ENCODE peak calls at places on chromosomes 12 and 14, in four cellular contexts. H is stimulated activated CD4-positive, alpha-beta T cell treated with anti-CD3 and anti-CD28 coated beads, TNF-alpha, amount 100 ng/mL, for 4 hours; X is activated naive CD4-positive, alpha-beta T cell treated with anti-CD3 and anti-CD28 coated beads, Interleukin-2, amount 10 ng/mL, durations not matched to agents 7 days and 5 days; E is A172. U is an unnamed sample.
A peak's percentile ranks its signal among the peaks of the same experiment; 100 is the strongest.

GRCh38 chr14:48140804-48141203 is 465.4 kb upstream of the MDGA2 start:
- DNase-seq in X (no peak), H (no peak), E (no peak), U (no peak)

GRCh38 chr12:52496054-52496453 is 3.0 kb upstream of the KRT6A start:
- DNase-seq in H (no peak), E (peak; percentile 9), X (no peak), U (no peak)

GRCh38 chr12:47054659-47055058 is 24.8 kb upstream of the PCED1B start:
- DNase-seq in E (no peak), X (no peak), H (no peak), U (no peak)

GRCh38 chr14:56494167-56494566 is 85.4 kb upstream of the TMEM260 start:
- DNase-seq in X (no peak), E (no peak), H (no peak), U (no peak)

GRCh38 chr14:101408077-101408831 is 153.0 kb upstream of the DIO3 start:
- DNase-seq in X (no peak), H (no peak), E (no peak), U (no peak)

GRCh38 chr12:132583736-132584135 is 26.6 kb downstream of the LRCOL1 start:
- DNase-seq in E (no peak), H (no peak), X (no peak), U (no peak)

GRCh38 chr14:21840765-21841164 is 167.1 kb upstream of the OR4E1 start:
- DNase-seq in X (no peak), E (no peak), H (no peak), U (no peak)

GRCh38 chr12:6205144-6205539 is 4.9 kb downstream of the CD9 start:
- DNase-seq in X (no peak), H (no peak), E (no peak), U (no peak)

GRCh38 chr12:2083008-2083407 is 30.2 kb downstream of the CACNA1C start:
- DNase-seq in H (no peak), E (no peak), X (no peak), U (no peak)

GRCh38 chr14:85319998-85320397 is 209.9 kb upstream of the FLRT2 start:
- DNase-seq in X (no peak), H (no peak), E (peak; percentile 5), U (no peak)

GRCh38 chr12:56324196-56324595 is 8.4 kb upstream of the CNPY2 start:
- DNase-seq in X (no peak), H (no peak), E (no peak), U (no peak)

GRCh38 chr14:22849212-22849819 is 12.9 kb downstream of the MMP14 start:
- DNase-seq in X (no peak), E (no peak), H (no peak), U (peak; percentile 80)

GRCh38 chr12:42742691-42743090 is 153.1 kb upstream of the PRICKLE1 start:
- DNase-seq in H (no peak), X (no peak), E (no peak), U (no peak)

GRCh38 chr12:14770495-14771313 is 32.6 kb downstream of the WBP11 start:
- DNase-seq in H (peak; percentile 89), E (no peak), X (peak; percentile 97), U (peak; percentile 95)

GRCh38 chr14:93830753-93831461 is 42.6 kb upstream of the PRIMA1 start:
- DNase-seq in X (no peak), H (no peak), E (no peak), U (no peak)

GRCh38 chr12:51949342-51950030 is 2.0 kb upstream of the ACVR1B start:
- DNase-seq in H (no peak), E (no peak), X (no peak), U (no peak)

GRCh38 chr14:50816419-50817047 is 14.4 kb downstream of the NIN start:
- DNase-seq in H (no peak), X (no peak), E (no peak), U (no peak)

GRCh38 chr14:56273151-56273550 is 154.9 kb downstream of the PELI2 start:
- DNase-seq in H (no peak), E (no peak), X (no peak), U (no peak)

GRCh38 chr12:131272415-131272814 is 318.7 kb downstream of the ADGRD1 start:
- DNase-seq in H (no peak), E (no peak), X (no peak), U (no peak)

GRCh38 chr14:92696356-92696755 is 52.1 kb downstream of the LGMN start:
- DNase-seq in X (no peak), E (no peak), H (no peak), U (no peak)